ENCODE peak calls at places on chromosomes 12 and 14, in four cellular contexts. One of them, this sample, is unnamed.
A peak's percentile ranks its signal among the peaks of the same experiment; 100 is the strongest.

GRCh38 chr12:76719171-76719631 is 44.7 kb upstream of the ZDHHC17 start:
- DNase-seq in fibroblast of lung: peak; percentile 56
- DNase-seq in mammary epithelial cell: peak; percentile 14
- DNase-seq in DND-41: no peak
- DNase-seq in this sample: no peak

GRCh38 chr12:107990325-107990724 is 138.8 kb upstream of the WSCD2 start:
- DNase-seq in fibroblast of lung: no peak
- DNase-seq in DND-41: peak; percentile 38
- DNase-seq in mammary epithelial cell: peak; percentile 8
- DNase-seq in this sample: no peak

GRCh38 chr14:38389666-38390065 is 133.8 kb upstream of the CLEC14A start:
- DNase-seq in DND-41: no peak
- DNase-seq in mammary epithelial cell: no peak
- DNase-seq in fibroblast of lung: peak; percentile 27
- DNase-seq in this sample: no peak

GRCh38 chr12:46473634-46474201 is 101.1 kb upstream of the SLC38A2 start:
- DNase-seq in DND-41: peak; percentile 30
- DNase-seq in fibroblast of lung: peak; percentile 96
- DNase-seq in mammary epithelial cell: peak; percentile 83
- DNase-seq in this sample: no peak

GRCh38 chr12:19689801-19690472 is 250.6 kb downstream of the AEBP2 start:
- DNase-seq in mammary epithelial cell: peak; percentile 76
- DNase-seq in DND-41: no peak
- DNase-seq in fibroblast of lung: no peak
- DNase-seq in this sample: peak; percentile 35

GRCh38 chr12:132904718-132905328 is 17.4 kb upstream of the CHFR start:
- DNase-seq in mammary epithelial cell: peak; percentile 25
- DNase-seq in DND-41: no peak
- DNase-seq in fibroblast of lung: peak; percentile 27
- DNase-seq in this sample: no peak

GRCh38 chr14:53035796-53036195 is 84.9 kb upstream of the FERMT2 start:
- DNase-seq in DND-41: no peak
- DNase-seq in fibroblast of lung: peak; percentile 34
- DNase-seq in mammary epithelial cell: no peak
- DNase-seq in this sample: no peak

GRCh38 chr12:67693895-67694294 is 45.4 kb downstream of the DYRK2 start:
- DNase-seq in DND-41: no peak
- DNase-seq in fibroblast of lung: no peak
- DNase-seq in mammary epithelial cell: no peak
- DNase-seq in this sample: no peak

GRCh38 chr14:68325267-68325807 is 467.5 kb downstream of the ZFP36L1 start:
- DNase-seq in fibroblast of lung: no peak
- DNase-seq in mammary epithelial cell: no peak
- DNase-seq in DND-41: no peak
- DNase-seq in this sample: no peak

GRCh38 chr12:79677667-79678066 is 13.1 kb downstream of the PAWR start:
- DNase-seq in fibroblast of lung: no peak
- DNase-seq in mammary epithelial cell: no peak
- DNase-seq in DND-41: no peak
- DNase-seq in this sample: no peak

GRCh38 chr14:66121859-66122258 is 364.3 kb upstream of the CCDC196 start:
- DNase-seq in fibroblast of lung: no peak
- DNase-seq in mammary epithelial cell: no peak
- DNase-seq in DND-41: no peak
- DNase-seq in this sample: no peak

GRCh38 chr12:95836630-95837239 is 22.0 kb upstream of the SNRPF start:
- DNase-seq in fibroblast of lung: peak; percentile 63
- DNase-seq in mammary epithelial cell: no peak
- DNase-seq in DND-41: no peak
- DNase-seq in this sample: no peak

GRCh38 chr14:73460691-73461127 is 2.4 kb upstream of the NUMB start:
- DNase-seq in DND-41: no peak
- DNase-seq in mammary epithelial cell: peak; percentile 55
- DNase-seq in fibroblast of lung: peak; percentile 84
- DNase-seq in this sample: no peak

GRCh38 chr14:101810897-101811620 is 49.5 kb downstream of the PPP2R5C start:
- DNase-seq in DND-41: no peak
- DNase-seq in fibroblast of lung: peak; percentile 52
- DNase-seq in mammary epithelial cell: peak; percentile 73
- DNase-seq in this sample: no peak

GRCh38 chr14:55019968-55020554 is 6.8 kb downstream of the WDHD1 start:
- DNase-seq in mammary epithelial cell: no peak
- DNase-seq in DND-41: no peak
- DNase-seq in fibroblast of lung: peak; percentile 44
- DNase-seq in this sample: no peak

GRCh38 chr14:104843442-104844305 is 21.4 kb upstream of the CEP170B start:
- DNase-seq in fibroblast of lung: no peak
- DNase-seq in DND-41: no peak
- DNase-seq in mammary epithelial cell: no peak
- DNase-seq in this sample: no peak

GRCh38 chr12:47551426-47551851 is 154.4 kb downstream of the RPAP3 start:
- DNase-seq in fibroblast of lung: peak; percentile 66
- DNase-seq in DND-41: no peak
- DNase-seq in mammary epithelial cell: peak; percentile 79
- DNase-seq in this sample: no peak

GRCh38 chr14:89775161-89775560 is 179.4 kb downstream of the EFCAB11 start:
- DNase-seq in mammary epithelial cell: no peak
- DNase-seq in fibroblast of lung: no peak
- DNase-seq in DND-41: no peak
- DNase-seq in this sample: no peak

GRCh38 chr12:12442548-12443071 is 85.7 kb downstream of the BORCS5 start:
- DNase-seq in mammary epithelial cell: peak; percentile 54
- DNase-seq in fibroblast of lung: peak; percentile 80
- DNase-seq in DND-41: no peak
- DNase-seq in this sample: peak; percentile 54

GRCh38 chr12:124940393-124941169 is 26.1 kb upstream of the UBC start:
- DNase-seq in DND-41: peak; percentile 91
- DNase-seq in mammary epithelial cell: peak; percentile 88
- DNase-seq in fibroblast of lung: peak; percentile 83
- DNase-seq in this sample: no peak
- H3K9ac ChIP-seq in DND-41: peak overlapping the region; percentile 62
- H3K9ac ChIP-seq in mammary epithelial cell: no peak overlapping the region
- H3K9ac ChIP-seq in fibroblast of lung: peak overlapping the region; percentile 28
- H3K9ac ChIP-seq in this sample: peak overlapping the region; percentile 26

DNA sequence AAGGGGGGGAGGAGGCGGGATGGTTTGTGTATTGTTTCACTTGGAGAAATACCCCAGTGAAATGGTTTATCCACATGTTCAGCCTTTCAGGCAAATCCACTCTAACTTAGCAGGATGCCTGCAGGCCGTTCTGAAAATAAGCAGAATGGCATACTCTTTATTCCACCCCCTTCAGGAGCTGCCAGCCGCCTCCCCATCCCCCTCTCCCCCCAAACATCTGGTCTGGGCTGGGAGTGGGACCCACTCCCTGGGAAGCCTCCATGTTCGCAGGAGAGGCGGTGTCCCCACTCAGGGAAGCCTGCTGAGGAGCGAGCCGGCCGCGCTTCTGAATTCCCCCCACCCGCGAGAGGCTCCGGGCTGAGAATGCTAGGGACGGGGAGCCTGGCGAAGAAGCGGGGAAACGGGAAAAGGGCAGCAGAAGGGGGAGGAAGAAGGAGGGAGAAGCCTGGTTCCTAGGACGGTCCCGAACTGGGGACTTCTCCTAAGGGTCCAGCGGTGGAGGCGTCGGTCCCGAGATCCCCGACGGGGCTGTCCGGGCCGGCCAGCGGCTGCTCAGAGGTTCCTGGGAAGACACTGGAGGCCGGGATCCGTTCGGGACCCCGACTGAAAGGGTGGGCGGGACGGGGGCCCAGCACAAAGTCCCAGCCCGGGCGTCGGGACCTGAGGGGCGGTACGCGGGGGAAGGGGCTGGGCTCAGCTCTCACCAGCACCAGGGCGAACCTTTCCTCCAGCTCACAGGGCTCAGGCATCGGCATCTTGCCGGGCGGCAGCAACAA is 666 bp downstream of the FMNL3 start:
- DNase-seq in fibroblast of lung: peak; percentile 48
- DNase-seq in DND-41: peak; percentile 65
- DNase-seq in mammary epithelial cell: peak; percentile 30
- DNase-seq in this sample: no peak
- TF ChIP-seq EZH2 in fibroblast of lung: no peak
- TF ChIP-seq EZH2 in DND-41: no peak
- TF ChIP-seq EZH2 in mammary epithelial cell: no peak
- TF ChIP-seq EZH2 in this sample: peak; percentile 49

DNA sequence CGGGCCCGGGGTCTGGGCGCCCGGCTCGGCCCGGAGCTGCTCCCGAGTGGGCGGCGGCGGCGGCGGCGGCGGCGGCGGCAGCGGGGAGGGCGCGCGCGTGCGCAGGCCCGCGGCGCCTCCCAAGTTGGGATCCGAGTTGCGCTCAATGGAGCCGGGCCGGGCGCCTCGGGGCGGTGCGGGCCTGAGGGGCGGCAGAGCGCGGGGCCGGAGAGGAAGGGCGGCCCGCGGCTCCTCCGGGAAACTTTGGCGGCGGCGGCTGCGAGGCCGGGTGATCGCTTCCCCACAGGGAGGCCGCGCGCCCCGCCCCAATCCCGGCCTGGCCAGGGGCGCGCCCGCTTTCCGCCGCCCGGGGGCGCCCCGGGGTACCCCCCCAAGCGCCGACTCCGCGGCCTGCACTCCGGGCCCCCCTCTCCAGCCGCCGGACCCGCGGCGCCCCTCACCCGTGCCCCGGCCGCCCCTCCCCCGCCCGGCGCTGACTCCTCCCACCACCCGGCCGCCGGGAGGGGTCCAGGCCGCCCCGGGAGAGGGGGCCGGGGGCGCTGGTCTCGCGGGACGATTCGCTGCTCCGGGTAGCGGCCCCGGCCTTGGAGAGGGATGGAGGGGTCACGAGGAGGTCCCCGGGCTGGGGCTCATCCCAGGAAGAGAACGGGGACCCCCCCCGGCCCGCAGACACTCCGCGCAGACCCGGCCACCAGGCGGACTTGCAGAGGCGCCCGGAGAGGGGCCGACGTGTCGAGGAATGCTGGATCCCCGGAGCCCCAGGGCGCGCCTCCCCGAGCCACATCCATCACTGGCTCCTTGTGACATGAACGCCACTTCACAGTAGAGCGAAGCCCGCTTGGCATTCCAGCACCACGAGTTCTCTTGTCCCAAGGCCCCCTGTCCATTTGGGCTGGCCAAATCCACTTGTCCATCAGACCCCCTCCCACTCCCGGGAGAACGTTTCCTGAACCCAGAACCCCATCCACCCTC is at the start of gene RILPL1:
- DNase-seq in fibroblast of lung: peak; percentile 49
- DNase-seq in mammary epithelial cell: peak; percentile 29
- DNase-seq in DND-41: peak; percentile 52
- DNase-seq in this sample: no peak
- TF ChIP-seq CTCF in fibroblast of lung: peak; percentile 2
- TF ChIP-seq CTCF in mammary epithelial cell: no peak
- TF ChIP-seq CTCF in DND-41: peak; percentile 47
- TF ChIP-seq CTCF in this sample: peak; percentile 35

GRCh38 chr14:100556936-100557505 is 30.2 kb downstream of the BEGAIN start:
- DNase-seq in DND-41: no peak
- DNase-seq in mammary epithelial cell: no peak
- DNase-seq in fibroblast of lung: no peak
- DNase-seq in this sample: no peak

GRCh38 chr14:100559455-100559854 is 27.8 kb downstream of the BEGAIN start:
- DNase-seq in DND-41: no peak
- DNase-seq in fibroblast of lung: no peak
- DNase-seq in mammary epithelial cell: no peak
- DNase-seq in this sample: no peak

GRCh38 chr14:100558966-100559365 is 28.3 kb downstream of the BEGAIN start:
- DNase-seq in DND-41: no peak
- DNase-seq in fibroblast of lung: no peak
- DNase-seq in mammary epithelial cell: no peak
- DNase-seq in this sample: no peak

GRCh38 chr14:100557658-100558057 is 29.6 kb downstream of the BEGAIN start:
- DNase-seq in fibroblast of lung: peak; percentile 56
- DNase-seq in mammary epithelial cell: no peak
- DNase-seq in DND-41: no peak
- DNase-seq in this sample: no peak

GRCh38 chr14:100558226-100558625 is 29.0 kb downstream of the BEGAIN start:
- DNase-seq in fibroblast of lung: no peak
- DNase-seq in mammary epithelial cell: no peak
- DNase-seq in DND-41: no peak
- DNase-seq in this sample: no peak
- H3K9ac ChIP-seq in fibroblast of lung: no peak overlapping the region
- H3K9ac ChIP-seq in mammary epithelial cell: no peak overlapping the region
- H3K9ac ChIP-seq in DND-41: no peak overlapping the region
- H3K9ac ChIP-seq in this sample: no peak overlapping the region

DNA sequence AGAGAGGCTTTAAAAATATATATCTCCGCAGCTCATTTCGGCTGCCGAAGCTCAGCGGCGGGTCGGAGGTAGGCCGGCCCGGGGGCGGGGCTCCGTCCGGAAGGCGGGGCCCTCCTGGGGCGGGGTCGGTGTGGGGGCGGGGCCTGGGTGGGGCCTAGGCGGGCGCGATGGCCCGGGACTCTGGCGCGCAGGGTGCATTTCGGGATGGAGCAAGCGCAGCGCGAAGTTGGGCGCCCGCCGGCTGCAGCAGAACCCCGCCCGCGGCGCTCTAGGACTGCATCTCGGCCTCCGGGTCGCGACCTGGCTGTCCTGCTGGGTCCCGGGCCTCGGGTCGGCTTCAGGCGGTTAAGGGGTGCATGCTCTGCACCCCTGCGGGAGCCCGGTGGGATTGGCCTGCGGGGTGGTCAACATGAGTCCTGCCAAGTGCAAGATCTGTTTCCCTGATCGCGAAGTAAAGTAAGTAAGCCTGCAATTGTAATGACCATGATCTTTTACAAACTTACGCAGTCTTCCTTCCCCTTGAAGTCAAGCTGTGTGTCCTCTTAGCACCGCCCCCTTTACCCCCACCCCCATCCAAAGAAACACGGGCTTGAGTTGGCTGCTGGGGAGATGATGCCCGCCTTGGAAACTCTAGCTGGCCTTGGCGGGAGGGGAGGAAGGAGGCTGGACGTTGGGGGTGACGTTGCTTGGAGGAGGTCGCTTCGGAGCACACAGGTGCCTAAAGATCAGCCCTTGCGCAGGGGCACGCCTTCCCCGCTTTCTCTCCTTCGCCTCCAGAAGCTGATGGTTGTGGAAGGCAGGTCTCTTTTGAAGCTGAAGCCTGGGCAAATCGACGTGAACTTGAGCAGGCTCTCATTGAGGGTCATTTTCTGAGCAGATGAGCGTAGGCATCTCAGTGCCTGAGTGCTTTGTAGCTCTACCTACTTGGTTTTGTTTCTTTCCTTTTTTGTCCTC is 38.4 kb downstream of the ACACB start:
- DNase-seq in fibroblast of lung: peak; percentile 77
- DNase-seq in mammary epithelial cell: peak; percentile 76
- DNase-seq in DND-41: no peak
- DNase-seq in this sample: peak; percentile 33
- TF ChIP-seq EZH2 in fibroblast of lung: no peak
- TF ChIP-seq EZH2 in mammary epithelial cell: no peak
- TF ChIP-seq EZH2 in DND-41: no peak
- TF ChIP-seq EZH2 in this sample: no peak

GRCh38 chr12:51362747-51363342 is 16.4 kb upstream of the CELA1 start:
- DNase-seq in DND-41: no peak
- DNase-seq in mammary epithelial cell: no peak
- DNase-seq in fibroblast of lung: no peak
- DNase-seq in this sample: no peak
- TF ChIP-seq CTCF in DND-41: no peak
- TF ChIP-seq CTCF in mammary epithelial cell: no peak
- TF ChIP-seq CTCF in fibroblast of lung: no peak
- TF ChIP-seq CTCF in this sample: no peak